ENCODE peak calls at places on chromosome 18, in nine cellular contexts. X, P, E, V, J, Q, S, R and N are unnamed samples.

GRCh38 chr18:53789376-53790247 is 434.9 kb downstream of the MBD2 start:
- DNase-seq in S (no peak), V (no peak), Q (no peak), X (no peak), E (no peak), R (no peak), P (no peak), J (no peak), N (no peak)

GRCh38 chr18:63492851-63493250 is 16.1 kb downstream of the SERPINB5 start:
- DNase-seq in S (no peak), P (no peak), X (no peak), R (no peak), Q (no peak), V (no peak), E (no peak), J (no peak), N (no peak)

GRCh38 chr18:53850918-53851317 is 373.6 kb downstream of the MBD2 start:
- DNase-seq in V (no peak), E (no peak), R (no peak), S (no peak), P (peak), J (no peak), Q (no peak), X (no peak), N (no peak)

GRCh38 chr18:78913830-78914585 is 65.6 kb upstream of the SALL3 start:
- DNase-seq in R (no peak), E (no peak), S (no peak), P (no peak), V (no peak), Q (no peak), J (no peak), X (no peak), N (no peak)

GRCh38 chr18:56431551-56431950 is 206.8 kb downstream of the TXNL1 start:
- DNase-seq in R (no peak), Q (no peak), S (no peak), J (no peak), E (no peak), V (peak), P (no peak), X (no peak), N (peak)

GRCh38 chr18:10895976-10896375 is 253.4 kb downstream of the PIEZO2 start:
- DNase-seq in S (no peak), E (no peak), V (no peak), X (no peak), J (no peak), Q (no peak), R (no peak), P (no peak), N (no peak)

GRCh38 chr18:31373641-31374040 is 2.9 kb upstream of the DSG4 start:
- DNase-seq in Q (no peak), X (no peak), J (no peak), E (no peak), R (no peak), V (no peak), S (no peak), P (no peak), N (no peak)

GRCh38 chr18:38025433-38026038 is 459.9 kb upstream of the CELF4 start:
- DNase-seq in V (peak), R (no peak), S (no peak), Q (no peak), E (no peak), P (peak), X (peak), J (no peak), N (no peak)

GRCh38 chr18:45402485-45403056 is 212.7 kb upstream of the SLC14A2 start:
- DNase-seq in Q (no peak), J (no peak), P (no peak), V (peak), R (no peak), X (peak), E (no peak), S (no peak), N (no peak)

GRCh38 chr18:21912339-21913239 is 172.0 kb downstream of the MIB1 start:
- DNase-seq in E (no peak), J (no peak), V (no peak), S (no peak), Q (no peak), P (peak), R (no peak), X (no peak), N (no peak)

GRCh38 chr18:50356036-50356945 is 18.6 kb upstream of the SKA1 start:
- DNase-seq in S (no peak), Q (no peak), E (no peak), V (peak), J (no peak), R (no peak), P (peak), X (peak), N (no peak)

GRCh38 chr18:46067431-46068007 is 4.5 kb downstream of the PSTPIP2 start:
- DNase-seq in P (no peak), E (no peak), V (no peak), Q (no peak), S (no peak), R (no peak), X (no peak), J (no peak), N (no peak)

GRCh38 chr18:3397031-3397750 is 52.8 kb upstream of the TGIF1 start:
- DNase-seq in R (no peak), X (no peak), J (no peak), E (no peak), P (no peak), V (no peak), S (no peak), Q (no peak), N (no peak)

GRCh38 chr18:79570266-79571201 is 109.1 kb upstream of the CTDP1 start:
- DNase-seq in R (peak), S (no peak), P (peak), Q (no peak), E (no peak), V (peak), X (peak), J (no peak), N (peak)

GRCh38 chr18:7038330-7038846 is 79.2 kb downstream of the LAMA1 start:
- DNase-seq in E (peak), P (peak), R (peak), S (peak), X (peak), J (peak), V (peak), Q (no peak), N (peak)

GRCh38 chr18:11654736-11655604 is 34.1 kb upstream of the GNAL start:
- DNase-seq in V (no peak), R (no peak), S (peak), P (peak), J (peak), E (peak), X (peak), Q (no peak), N (no peak)

GRCh38 chr18:55880617-55881016 is 292.6 kb upstream of the TCF4 start:
- DNase-seq in E (no peak), R (no peak), S (no peak), J (no peak), Q (no peak), V (no peak), X (no peak), P (no peak), N (no peak)

DNA sequence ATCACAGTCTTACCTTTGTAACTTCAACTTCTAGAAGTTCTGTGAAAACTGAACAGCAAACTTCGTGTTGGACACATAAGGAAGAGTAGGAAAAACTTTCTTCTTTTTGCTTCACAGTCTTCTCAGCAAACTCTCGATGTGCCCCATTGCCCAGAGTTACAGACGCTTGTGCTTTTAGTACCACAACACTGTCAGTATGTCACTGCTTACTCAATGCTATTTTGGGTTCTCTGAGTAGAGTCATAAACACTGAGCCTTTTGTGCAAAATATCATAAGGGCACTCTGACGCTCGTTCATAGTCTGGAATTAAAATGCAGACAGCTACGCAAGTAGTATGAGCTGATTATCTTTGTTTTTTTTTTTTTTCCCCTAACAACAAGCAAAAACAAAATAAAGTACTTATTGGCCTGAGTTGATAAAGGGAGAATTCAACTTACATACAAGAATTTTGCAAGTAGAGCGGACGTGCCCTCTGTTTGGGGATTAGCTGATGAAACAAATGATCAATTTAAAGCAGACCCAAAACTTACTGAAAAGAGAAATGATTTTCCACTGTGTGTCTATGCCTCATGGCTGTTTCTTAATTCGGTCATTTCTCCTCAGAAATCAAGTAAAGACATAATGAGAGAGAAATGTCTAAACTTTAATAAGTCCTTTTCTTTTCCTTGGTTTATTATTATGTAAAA is at the start of gene CDH19:
- DNase-seq in V (no peak), X (peak), R (no peak), E (no peak), P (no peak), S (peak), J (no peak), Q (no peak), N (no peak)
- H3K27ac ChIP-seq in V (no peak), X (no peak), R (no peak), E (peak), P (no peak), S (peak), J (peak), Q (no peak), N (no peak)

GRCh38 chr18:4453712-4454547 is 1.2 kb downstream of the DLGAP1 start:
- DNase-seq in J (no peak), P (peak), Q (no peak), X (no peak), E (no peak), S (no peak), V (no peak), R (no peak), N (no peak)
- H3K27ac ChIP-seq in J (no peak), P (no peak), Q (no peak), X (no peak), E (no peak), S (no peak), V (no peak), R (no peak), N (no peak)

GRCh38 chr18:77046994-77047393 is 85.6 kb downstream of the MBP start:
- DNase-seq in V (no peak), J (no peak), P (no peak), S (no peak), E (no peak), Q (no peak), R (no peak), X (no peak), N (no peak)
- H3K27ac ChIP-seq in V (no peak), J (no peak), P (no peak), S (no peak), E (no peak), Q (no peak), R (no peak), X (no peak), N (no peak)

DNA sequence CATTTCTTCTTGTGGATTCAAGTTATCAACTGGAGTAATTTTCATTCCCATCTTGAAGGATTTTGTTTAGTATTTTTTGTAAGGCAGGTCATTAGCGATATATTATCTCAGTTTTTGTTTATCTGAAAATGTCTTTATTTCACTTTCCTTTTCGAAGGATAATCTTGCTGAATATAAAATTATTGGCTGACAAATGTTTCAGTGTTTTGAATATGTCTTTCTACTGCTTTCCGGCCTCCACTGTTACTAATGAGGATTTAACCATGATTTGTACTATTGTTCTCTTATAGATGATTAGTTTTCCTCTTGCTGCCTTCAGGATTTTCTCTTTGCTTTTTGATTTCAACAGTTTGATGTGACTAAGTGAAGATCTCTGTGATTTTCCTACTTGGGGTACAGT is 58.3 kb upstream of the ZNF396 start:
- DNase-seq in V (no peak), Q (no peak), S (no peak), R (no peak), E (no peak), J (no peak), P (no peak), X (no peak), N (no peak)
- H3K27ac ChIP-seq in V (peak), Q (no peak), S (no peak), R (no peak), E (no peak), J (no peak), P (no peak), X (peak), N (peak)

GRCh38 chr18:48319796-48320638 is 89.2 kb downstream of the ZBTB7C start:
- DNase-seq in V (peak), X (peak), Q (no peak), E (no peak), S (no peak), P (peak), J (no peak), R (no peak), N (no peak)
- H3K27ac ChIP-seq in V (no peak), X (peak), Q (no peak), E (no peak), S (no peak), P (no peak), J (no peak), R (no peak), N (no peak)

GRCh38 chr18:36905560-36905959 is 76.6 kb downstream of the KIAA1328 start:
- DNase-seq in E (no peak), S (no peak), R (no peak), J (no peak), V (no peak), P (no peak), Q (no peak), X (no peak), N (no peak)
- H3K27ac ChIP-seq in E (no peak), S (no peak), R (no peak), J (no peak), V (no peak), P (no peak), Q (no peak), X (no peak), N (no peak)

GRCh38 chr18:23103449-23103848 is 31.8 kb upstream of the CABLES1 start:
- DNase-seq in E (no peak), V (no peak), Q (no peak), X (no peak), R (no peak), S (no peak), P (peak), J (no peak), N (no peak)

GRCh38 chr18:23105030-23105429 is 30.3 kb upstream of the CABLES1 start:
- DNase-seq in S (no peak), E (no peak), R (no peak), V (no peak), J (no peak), X (no peak), Q (no peak), P (no peak), N (no peak)

GRCh38 chr18:23105581-23106219 is 29.6 kb upstream of the CABLES1 start:
- DNase-seq in P (no peak), S (no peak), R (no peak), V (no peak), X (no peak), E (no peak), J (no peak), Q (no peak), N (no peak)

GRCh38 chr18:23099621-23100020 is 35.7 kb upstream of the CABLES1 start:
- DNase-seq in J (no peak), V (no peak), P (no peak), S (no peak), R (no peak), E (no peak), Q (no peak), X (no peak), N (no peak)

DNA sequence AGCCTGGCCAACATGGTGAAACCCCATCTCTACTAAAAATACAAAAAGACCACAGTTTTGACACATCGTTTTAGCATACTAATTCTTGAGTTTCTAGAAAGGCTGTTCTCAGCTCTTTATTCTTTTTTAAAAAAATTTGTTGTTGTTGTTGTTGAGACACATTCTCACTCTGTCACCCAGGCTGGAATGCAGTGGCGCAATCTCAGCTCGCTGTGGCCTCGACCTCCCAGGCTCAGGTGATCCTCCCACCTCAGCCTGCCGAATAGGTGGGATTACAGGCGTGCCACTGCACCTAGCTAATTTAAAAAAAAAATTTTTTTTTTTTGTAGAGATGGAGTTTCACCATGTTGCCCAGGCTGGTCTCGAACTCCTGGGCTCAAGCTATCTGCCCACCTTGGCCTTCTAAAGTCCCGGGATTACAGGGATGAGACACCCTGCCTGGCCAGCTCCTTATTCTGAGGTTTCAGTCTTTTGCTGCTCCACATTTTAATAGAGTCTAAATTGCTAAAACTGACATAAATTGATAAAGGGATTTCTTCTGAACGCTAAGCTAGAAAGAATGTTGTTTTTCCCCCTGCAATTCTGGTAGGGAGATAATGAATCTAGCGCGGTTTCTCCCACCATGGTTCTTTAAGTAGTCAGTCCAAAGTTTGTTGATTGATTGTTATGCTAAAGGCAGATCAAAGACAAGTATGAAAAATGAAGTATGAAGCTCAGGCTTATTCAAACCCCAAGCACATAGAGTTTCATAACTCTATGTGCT is 32.6 kb upstream of the CABLES1 start:
- DNase-seq in P (no peak), S (no peak), X (no peak), Q (no peak), E (no peak), J (no peak), V (no peak), R (no peak), N (no peak)
- H3K27ac ChIP-seq in P (no peak), S (no peak), X (no peak), Q (no peak), E (no peak), J (no peak), V (peak), R (no peak), N (peak)